ENCODE peak calls at places on chromosomes 11 and 22, in five cellular contexts. W is amniotic stem cell; B is HCEC 1CT; K is stimulated activated CD4-positive, alpha-beta T cell treated with anti-CD3 and anti-CD28 coated beads, Interleukin-1b, Interleukin-23, amount 100 ng/mL, for 1 hour; E is AG10803. Q is an unnamed sample.

GRCh38 chr22:29397791-29398190 is 9.4 kb upstream of the AP1B1 start:
- DNase-seq in W (no peak), B (no peak), K (no peak), E (no peak), Q (no peak)

GRCh38 chr22:41305646-41306045 is 4.3 kb downstream of the ZC3H7B start:
- DNase-seq in W (no peak), B (peak; percentile 73), K (no peak), E (peak; percentile 82), Q (peak; percentile 76)

GRCh38 chr11:3155216-3155615 is 9.9 kb downstream of the OSBPL5 start:
- DNase-seq in W (no peak), B (no peak), K (no peak), E (no peak), Q (no peak)

GRCh38 chr11:106585061-106585460 is 433.2 kb downstream of the GUCY1A2 start:
- DNase-seq in W (no peak), B (peak; percentile 55), K (no peak), E (peak; percentile 54), Q (peak; percentile 41)

GRCh38 chr11:93059074-93059957 is 89.9 kb downstream of the MTNR1B start:
- DNase-seq in W (no peak), B (peak; percentile 42), K (no peak), E (peak; percentile 41), Q (peak; percentile 61)

GRCh38 chr11:120004723-120005122 is 133.2 kb downstream of the TRIM29 start:
- DNase-seq in W (no peak), B (no peak), K (no peak), E (no peak), Q (no peak)

GRCh38 chr11:11931461-11932055 is 76.9 kb downstream of the DKK3 start:
- DNase-seq in W (peak; percentile 67), B (peak; percentile 80), K (no peak), E (peak; percentile 70), Q (peak; percentile 77)

GRCh38 chr22:24359452-24360120 is 67.8 kb upstream of the ADORA2A start:
- DNase-seq in W (no peak), B (no peak), K (no peak), E (no peak), Q (no peak)

GRCh38 chr11:13343931-13344717 is 66.5 kb downstream of the BMAL1 start:
- DNase-seq in W (peak; percentile 70), B (peak; percentile 60), K (peak; percentile 62), E (peak; percentile 76), Q (peak; percentile 74)

GRCh38 chr11:12675951-12676711 is 1.9 kb downstream of the TEAD1 start:
- DNase-seq in W (no peak), B (peak; percentile 48), K (no peak), E (peak; percentile 55), Q (peak; percentile 54)

GRCh38 chr11:124646148-124646547 is 23.5 kb downstream of the TBRG1 start:
- DNase-seq in W (no peak), B (no peak), K (no peak), E (no peak), Q (no peak)

GRCh38 chr11:69295995-69296889 is 2.3 kb downstream of the MYEOV start:
- DNase-seq in W (no peak), B (peak; percentile 92), K (no peak), E (peak; percentile 94), Q (peak; percentile 75)

GRCh38 chr22:21790359-21790758 is 54.8 kb upstream of the YPEL1 start:
- DNase-seq in W (no peak), B (no peak), K (no peak), E (no peak), Q (no peak)

GRCh38 chr11:118789501-118790356 is 1.2 kb downstream of the DDX6 start:
- DNase-seq in W (no peak), B (peak; percentile 30), K (no peak), E (peak; percentile 25), Q (peak; percentile 27)

GRCh38 chr11:44557464-44557863 is 8.0 kb upstream of the CD82 start:
- DNase-seq in W (no peak), B (no peak), K (no peak), E (no peak), Q (no peak)

Q was measured in LHCN-M2.